ENCODE peak calls at places on chromosomes 5 and 9, in seven cellular contexts. One of them, this sample, is unnamed.

GRCh38 chr5:76303917-76304316 is 99.2 kb upstream of the IQGAP2 start:
- ATAC-seq in GM12878: peak; percentile 90
- ATAC-seq in SK-N-SH treated with all-trans-retinoic acid at 6 μM for 48 hours: no peak
- ATAC-seq in foreskin keratinocyte: peak; percentile 99
- ATAC-seq in HepG2: no peak
- ATAC-seq in A549: peak; percentile 45
- ATAC-seq in IMR-90: no peak
- ATAC-seq in this sample: peak; percentile 71

GRCh38 chr9:86637515-86637914 is 283.3 kb upstream of the TUT7 start:
- ATAC-seq in SK-N-SH treated with all-trans-retinoic acid at 6 μM for 48 hours: peak; percentile 77
- ATAC-seq in A549: peak; percentile 71
- ATAC-seq in foreskin keratinocyte: no peak
- ATAC-seq in GM12878: peak; percentile 21
- ATAC-seq in IMR-90: peak; percentile 62
- ATAC-seq in HepG2: peak; percentile 47
- ATAC-seq in this sample: no peak

GRCh38 chr5:87246046-87246445 is 21.6 kb upstream of the RASA1 start:
- ATAC-seq in IMR-90: no peak
- ATAC-seq in A549: no peak
- ATAC-seq in HepG2: no peak
- ATAC-seq in foreskin keratinocyte: no peak
- ATAC-seq in GM12878: no peak
- ATAC-seq in SK-N-SH treated with all-trans-retinoic acid at 6 μM for 48 hours: no peak
- ATAC-seq in this sample: no peak

GRCh38 chr5:126351138-126351537 is 72.1 kb upstream of the GRAMD2B start:
- ATAC-seq in IMR-90: no peak
- ATAC-seq in SK-N-SH treated with all-trans-retinoic acid at 6 μM for 48 hours: peak; percentile 18
- ATAC-seq in HepG2: no peak
- ATAC-seq in foreskin keratinocyte: peak; percentile 57
- ATAC-seq in A549: no peak
- ATAC-seq in GM12878: no peak
- ATAC-seq in this sample: no peak

GRCh38 chr9:134010310-134010709 is 15.0 kb upstream of the BRD3OS start:
- ATAC-seq in A549: no peak
- ATAC-seq in IMR-90: no peak
- ATAC-seq in GM12878: no peak
- ATAC-seq in SK-N-SH treated with all-trans-retinoic acid at 6 μM for 48 hours: no peak
- ATAC-seq in HepG2: peak; percentile 22
- ATAC-seq in foreskin keratinocyte: no peak
- ATAC-seq in this sample: no peak

GRCh38 chr5:758698-759053 is 25.9 kb downstream of the ZDHHC11B start:
- ATAC-seq in foreskin keratinocyte: no peak
- ATAC-seq in HepG2: no peak
- ATAC-seq in A549: peak; percentile 2
- ATAC-seq in SK-N-SH treated with all-trans-retinoic acid at 6 μM for 48 hours: no peak
- ATAC-seq in IMR-90: no peak
- ATAC-seq in GM12878: no peak
- ATAC-seq in this sample: no peak

GRCh38 chr5:140205952-140206351 is 31.0 kb downstream of the CYSTM1 start:
- ATAC-seq in foreskin keratinocyte: no peak
- ATAC-seq in GM12878: no peak
- ATAC-seq in A549: peak; percentile 33
- ATAC-seq in HepG2: no peak
- ATAC-seq in SK-N-SH treated with all-trans-retinoic acid at 6 μM for 48 hours: no peak
- ATAC-seq in IMR-90: no peak
- ATAC-seq in this sample: no peak

GRCh38 chr9:95266649-95267048 is 50.9 kb downstream of the FANCC start:
- ATAC-seq in GM12878: peak; percentile 93
- ATAC-seq in HepG2: no peak
- ATAC-seq in foreskin keratinocyte: no peak
- ATAC-seq in A549: no peak
- ATAC-seq in SK-N-SH treated with all-trans-retinoic acid at 6 μM for 48 hours: no peak
- ATAC-seq in IMR-90: no peak
- ATAC-seq in this sample: peak; percentile 75